ENCODE peak calls at places on chromosomes 1 and 21, in seven cellular contexts. I, F, L, W, Y, A and M are unnamed samples.

GRCh38 chr1:2452583-2453315 is 23.3 kb upstream of the PLCH2 start:
- DNase-seq in W (no peak), F (no peak), L (no peak), A (no peak), Y (no peak), I (no peak), M (no peak)

GRCh38 chr1:203152158-203153034 is 23.2 kb downstream of the MYBPH start:
- DNase-seq in Y (no peak), L (no peak), F (no peak), W (no peak), A (no peak), I (peak; percentile 60), M (no peak)

GRCh38 chr1:110224240-110224995 is 14.3 kb downstream of the KCNC4 start:
- DNase-seq in A (no peak), W (no peak), Y (no peak), F (no peak), I (no peak), L (no peak), M (no peak)

GRCh38 chr1:61645476-61645875 is 79.5 kb downstream of the TM2D1 start:
- DNase-seq in L (no peak), I (no peak), A (no peak), W (no peak), F (no peak), Y (no peak), M (no peak)

GRCh38 chr1:239831577-239832355 is 259.9 kb upstream of the FMN2 start:
- DNase-seq in W (no peak), Y (no peak), L (no peak), A (no peak), I (no peak), F (no peak), M (no peak)

GRCh38 chr1:201643835-201644104 is 104.8 kb downstream of the NAV1 start:
- DNase-seq in W (no peak), L (no peak), I (no peak), Y (no peak), A (no peak), F (no peak), M (no peak)

GRCh38 chr1:213759359-213760181 is 228.2 kb upstream of the PROX1 start:
- DNase-seq in F (no peak), L (no peak), W (no peak), Y (no peak), I (no peak), A (no peak), M (no peak)

GRCh38 chr1:40034869-40035268 is 5.7 kb upstream of the CAP1 start:
- DNase-seq in A (no peak), I (no peak), L (no peak), F (no peak), Y (no peak), W (no peak), M (no peak)

GRCh38 chr1:1777950-1778826 is at the start of gene NADK:
- DNase-seq in I (no peak), L (peak; percentile 81), F (peak; percentile 96), W (peak; percentile 90), Y (peak; percentile 91), A (peak; percentile 69), M (peak; percentile 78)

GRCh38 chr1:167501513-167502191 is 16.7 kb downstream of the CD247 start:
- DNase-seq in Y (no peak), F (no peak), L (no peak), I (no peak), W (no peak), A (no peak), M (peak; percentile 4)

GRCh38 chr1:101075926-101076325 is 50.3 kb upstream of the DPH5 start:
- DNase-seq in F (no peak), L (no peak), Y (no peak), A (no peak), I (no peak), W (no peak), M (no peak)

GRCh38 chr1:9494936-9495758 is 44.1 kb upstream of the SLC25A33 start:
- DNase-seq in L (peak; percentile 75), I (peak; percentile 79), W (peak; percentile 79), F (peak; percentile 81), A (peak; percentile 64), Y (peak; percentile 89), M (peak; percentile 76)

GRCh38 chr1:243973169-243973568 is 77.9 kb upstream of the ZBTB18 start:
- DNase-seq in F (no peak), W (no peak), Y (no peak), L (no peak), A (no peak), I (no peak), M (no peak)
- TF ChIP-seq CTCF in F (no peak), W (no peak), Y (no peak), L (no peak), A (no peak), I (no peak), M (no peak)

DNA sequence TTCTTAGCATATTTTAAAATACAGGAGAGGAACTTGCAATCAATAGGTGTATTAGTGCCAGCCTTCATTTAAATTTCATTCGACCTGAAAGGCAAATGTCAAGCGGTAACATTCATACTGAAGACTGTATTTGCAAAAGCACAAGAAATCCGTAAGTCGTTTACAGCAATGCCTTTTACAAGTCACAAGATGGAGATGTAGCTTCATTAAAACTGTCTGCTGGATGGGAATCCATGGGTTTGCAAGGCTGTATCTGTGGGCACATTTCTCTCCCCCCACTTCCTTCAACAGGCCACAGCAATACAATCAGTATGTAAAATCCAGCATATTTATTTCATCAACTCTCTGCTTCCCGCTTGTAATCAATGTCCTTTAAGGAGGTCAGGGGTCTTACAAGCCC is 147.1 kb downstream of the SLC45A1 start:
- DNase-seq in A (no peak), Y (no peak), I (no peak), L (no peak), F (no peak), W (no peak), M (no peak)
- TF ChIP-seq CTCF in A (no peak), Y (no peak), I (peak; percentile 28), L (no peak), F (no peak), W (peak; percentile 31), M (no peak)

DNA sequence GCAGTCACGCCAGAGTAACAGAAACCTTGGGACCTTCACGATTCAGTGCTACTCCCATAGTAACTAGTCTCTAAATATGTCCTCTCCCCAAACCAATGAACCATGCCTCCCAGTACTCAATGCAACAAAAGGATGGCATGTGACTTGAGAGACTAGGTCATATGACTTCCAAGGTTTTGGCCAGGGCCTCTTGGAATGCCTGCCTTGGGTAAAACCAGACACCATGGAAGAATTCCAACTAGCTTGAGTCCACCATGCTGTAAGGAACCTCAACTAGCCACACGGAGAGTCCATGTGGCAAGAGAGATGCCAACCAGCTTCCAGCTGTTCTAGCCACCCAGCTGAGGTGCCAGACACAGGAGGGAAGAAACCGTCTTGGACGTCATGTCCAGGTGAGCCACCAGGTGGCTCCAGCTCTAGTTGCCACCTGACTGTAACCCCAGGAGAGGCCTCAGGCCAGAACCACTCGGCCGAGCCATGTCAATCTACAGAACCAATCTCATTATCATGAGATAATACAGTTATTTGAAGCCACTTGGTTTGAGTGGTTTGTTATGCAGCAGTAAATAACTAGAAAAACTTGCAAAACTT is 115.0 kb downstream of the SYF2 start:
- DNase-seq in F (no peak), Y (no peak), L (peak; percentile 16), W (no peak), A (no peak), I (peak; percentile 71), M (no peak)
- TF ChIP-seq CTCF in F (no peak), Y (peak; percentile 25), L (peak; percentile 59), W (peak; percentile 12), A (no peak), I (peak; percentile 79), M (no peak)

DNA sequence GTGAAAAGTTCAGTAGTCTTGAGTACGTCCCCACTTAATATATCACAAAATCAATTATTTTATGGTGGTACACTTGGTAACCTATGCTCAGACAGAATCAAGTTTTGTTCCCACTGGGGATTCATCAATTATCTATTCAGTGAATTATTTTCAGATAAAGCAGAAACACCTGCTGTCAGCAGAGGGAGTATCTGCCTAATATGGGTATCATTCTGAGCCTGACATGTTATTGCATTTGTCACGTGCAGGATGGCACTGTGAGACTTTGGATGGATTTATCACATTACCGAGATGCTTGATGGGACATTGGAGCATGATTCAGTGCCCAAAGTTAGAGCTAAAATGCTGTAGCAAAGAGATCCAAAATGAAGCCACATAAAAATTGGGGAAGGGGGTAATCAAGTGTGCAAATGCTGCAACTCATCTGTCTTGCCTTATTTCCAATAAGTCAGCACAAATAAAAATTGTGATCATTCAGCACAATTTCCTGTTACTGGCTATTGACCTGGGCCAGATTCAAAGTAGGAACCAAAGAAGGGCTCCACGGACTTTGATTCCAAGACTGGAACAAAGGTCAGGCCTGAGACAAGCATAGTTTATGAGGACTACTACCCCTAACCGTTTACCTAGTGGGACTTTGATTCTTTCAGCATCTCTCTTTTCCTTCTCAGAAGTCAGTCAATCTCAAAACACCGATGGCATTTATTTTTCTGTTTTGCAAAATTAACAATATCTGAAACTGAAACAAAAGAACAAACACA is 657.7 kb downstream of the LMO4 start:
- DNase-seq in W (no peak), L (no peak), A (no peak), I (no peak), Y (no peak), F (no peak), M (no peak)
- TF ChIP-seq CTCF in W (no peak), L (no peak), A (no peak), I (peak; percentile 18), Y (no peak), F (no peak), M (no peak)

GRCh38 chr21:31780944-31781343 is 49.0 kb upstream of the SCAF4 start:
- DNase-seq in L (no peak), I (no peak), W (no peak), A (no peak), F (no peak), Y (no peak), M (no peak)
- TF ChIP-seq CTCF in L (no peak), I (peak; percentile 22), W (no peak), A (no peak), F (no peak), Y (no peak), M (no peak)